ENCODE peak calls at places on chromosomes 16 and 17, in four cellular contexts. One of them, this sample, is unnamed. For H3K4me1, the result is how much of the 10 kb centered on the place peaks cover.

GRCh38 chr16:56609463-56609921 is 1.1 kb downstream of the MT2A start:
- DNase-seq in mammary epithelial cell: peak
- DNase-seq in CD4-positive, CD25-positive, alpha-beta regulatory T cell: peak
- DNase-seq in neural progenitor cell: peak
- DNase-seq in this sample: peak

GRCh38 chr17:62900096-62900495 is 65.9 kb upstream of the TANC2 start:
- DNase-seq in mammary epithelial cell: no peak
- DNase-seq in CD4-positive, CD25-positive, alpha-beta regulatory T cell: no peak
- DNase-seq in neural progenitor cell: no peak
- DNase-seq in this sample: no peak

GRCh38 chr17:82552580-82552979 is 33.0 kb downstream of the FOXK2 start:
- DNase-seq in mammary epithelial cell: no peak
- DNase-seq in CD4-positive, CD25-positive, alpha-beta regulatory T cell: no peak
- DNase-seq in neural progenitor cell: no peak
- DNase-seq in this sample: no peak

GRCh38 chr17:72976971-72977767 is 115.3 kb downstream of the SLC39A11 start:
- DNase-seq in mammary epithelial cell: peak
- DNase-seq in CD4-positive, CD25-positive, alpha-beta regulatory T cell: no peak
- DNase-seq in neural progenitor cell: no peak
- DNase-seq in this sample: peak

GRCh38 chr16:67528870-67529638 is 425 bp downstream of the RIPOR1 start:
- DNase-seq in mammary epithelial cell: peak
- DNase-seq in CD4-positive, CD25-positive, alpha-beta regulatory T cell: no peak
- DNase-seq in neural progenitor cell: peak
- DNase-seq in this sample: peak

GRCh38 chr16:14249291-14250032 is 178.3 kb downstream of the MRTFB start:
- DNase-seq in mammary epithelial cell: peak
- DNase-seq in CD4-positive, CD25-positive, alpha-beta regulatory T cell: peak
- DNase-seq in neural progenitor cell: peak
- DNase-seq in this sample: peak

GRCh38 chr17:39547713-39548478 is 59.8 kb downstream of the NEUROD2 start:
- DNase-seq in mammary epithelial cell: peak
- DNase-seq in CD4-positive, CD25-positive, alpha-beta regulatory T cell: peak
- DNase-seq in neural progenitor cell: peak
- DNase-seq in this sample: peak

GRCh38 chr16:83031524-83031923 is 404.8 kb downstream of the CDH13 start:
- DNase-seq in mammary epithelial cell: no peak
- DNase-seq in CD4-positive, CD25-positive, alpha-beta regulatory T cell: no peak
- DNase-seq in neural progenitor cell: no peak
- DNase-seq in this sample: no peak

GRCh38 chr17:45016823-45017222 is 34.6 kb downstream of the DCAKD start:
- DNase-seq in mammary epithelial cell: peak
- DNase-seq in CD4-positive, CD25-positive, alpha-beta regulatory T cell: no peak
- DNase-seq in neural progenitor cell: peak
- DNase-seq in this sample: no peak

GRCh38 chr17:59155439-59156177 is at the start of gene PRR11:
- DNase-seq in mammary epithelial cell: peak
- DNase-seq in CD4-positive, CD25-positive, alpha-beta regulatory T cell: peak
- DNase-seq in neural progenitor cell: peak
- DNase-seq in this sample: peak

GRCh38 chr17:61635913-61636432 is 45.0 kb upstream of the NACA2 start:
- DNase-seq in mammary epithelial cell: peak
- DNase-seq in CD4-positive, CD25-positive, alpha-beta regulatory T cell: peak
- DNase-seq in neural progenitor cell: peak
- DNase-seq in this sample: peak

GRCh38 chr17:49575524-49576120 is at the start of gene NXPH3:
- DNase-seq in mammary epithelial cell: peak
- DNase-seq in CD4-positive, CD25-positive, alpha-beta regulatory T cell: peak
- DNase-seq in neural progenitor cell: peak
- DNase-seq in this sample: peak

GRCh38 chr17:43966276-43966675 is 12.5 kb upstream of the PYY start:
- DNase-seq in mammary epithelial cell: peak
- DNase-seq in CD4-positive, CD25-positive, alpha-beta regulatory T cell: no peak
- DNase-seq in neural progenitor cell: no peak
- DNase-seq in this sample: no peak

GRCh38 chr16:22316411-22316811 is 19.2 kb downstream of the POLR3E start:
- DNase-seq in mammary epithelial cell: no peak
- DNase-seq in CD4-positive, CD25-positive, alpha-beta regulatory T cell: no peak
- DNase-seq in neural progenitor cell: no peak
- DNase-seq in this sample: no peak

GRCh38 chr17:49146620-49147306 is 14.2 kb downstream of the B4GALNT2 start:
- DNase-seq in mammary epithelial cell: peak
- DNase-seq in CD4-positive, CD25-positive, alpha-beta regulatory T cell: no peak
- DNase-seq in neural progenitor cell: no peak
- DNase-seq in this sample: peak

GRCh38 chr17:48335858-48336500 is 94.0 kb downstream of the SKAP1 start:
- DNase-seq in mammary epithelial cell: peak
- DNase-seq in CD4-positive, CD25-positive, alpha-beta regulatory T cell: peak
- DNase-seq in neural progenitor cell: peak
- DNase-seq in this sample: peak

GRCh38 chr17:57545836-57546305 is 199.2 kb downstream of the CCDC182 start:
- DNase-seq in mammary epithelial cell: no peak
- DNase-seq in CD4-positive, CD25-positive, alpha-beta regulatory T cell: no peak
- DNase-seq in neural progenitor cell: no peak
- DNase-seq in this sample: no peak

GRCh38 chr16:537415-538335 is 10.2 kb downstream of the CAPN15 start:
- DNase-seq in mammary epithelial cell: no peak
- DNase-seq in CD4-positive, CD25-positive, alpha-beta regulatory T cell: no peak
- DNase-seq in neural progenitor cell: no peak
- DNase-seq in this sample: no peak

GRCh38 chr17:29621751-29622194 is 939 bp downstream of the CORO6 start:
- DNase-seq in mammary epithelial cell: no peak
- DNase-seq in CD4-positive, CD25-positive, alpha-beta regulatory T cell: no peak
- DNase-seq in neural progenitor cell: no peak
- DNase-seq in this sample: no peak

GRCh38 chr17:13568746-13569739 is 32.7 kb downstream of the HS3ST3A1 start:
- DNase-seq in mammary epithelial cell: no peak
- DNase-seq in CD4-positive, CD25-positive, alpha-beta regulatory T cell: no peak
- DNase-seq in neural progenitor cell: no peak
- DNase-seq in this sample: no peak

GRCh38 chr16:55418586-55418985 is 60.4 kb upstream of the MMP2 start:
- DNase-seq in mammary epithelial cell: no peak
- DNase-seq in CD4-positive, CD25-positive, alpha-beta regulatory T cell: no peak
- DNase-seq in neural progenitor cell: peak
- DNase-seq in this sample: peak

GRCh38 chr17:17021194-17021863 is 20.9 kb upstream of the MPRIP start:
- DNase-seq in mammary epithelial cell: no peak
- DNase-seq in CD4-positive, CD25-positive, alpha-beta regulatory T cell: no peak
- DNase-seq in neural progenitor cell: peak
- DNase-seq in this sample: peak

GRCh38 chr17:34254651-34255380 is at the start of gene CCL2:
- DNase-seq in mammary epithelial cell: no peak
- DNase-seq in CD4-positive, CD25-positive, alpha-beta regulatory T cell: no peak
- DNase-seq in neural progenitor cell: peak
- DNase-seq in this sample: peak

DNA sequence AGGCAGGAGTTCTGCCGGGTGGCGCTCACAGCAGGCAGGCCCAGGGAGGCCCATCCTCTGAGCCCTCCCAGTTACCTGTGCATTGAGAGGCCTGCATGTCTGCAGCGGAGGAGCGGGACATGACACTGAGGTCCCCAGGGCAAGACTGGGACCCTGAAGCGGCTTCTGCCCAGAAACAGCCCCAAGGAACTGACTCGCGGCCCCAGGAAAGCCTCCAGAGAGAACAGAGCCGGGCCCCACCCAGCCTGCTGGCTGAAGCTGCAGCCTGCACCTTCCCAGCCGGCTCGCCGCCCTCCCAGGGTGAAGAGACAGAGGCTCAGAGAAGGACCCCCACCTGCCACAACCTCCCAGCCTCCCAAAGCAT is 16.5 kb downstream of the ZNF423 start:
- DNase-seq in mammary epithelial cell: no peak
- DNase-seq in CD4-positive, CD25-positive, alpha-beta regulatory T cell: no peak
- DNase-seq in neural progenitor cell: no peak
- DNase-seq in this sample: no peak
- H3K4me3 ChIP-seq in mammary epithelial cell: no peak
- H3K4me3 ChIP-seq in CD4-positive, CD25-positive, alpha-beta regulatory T cell: no peak
- H3K4me3 ChIP-seq in neural progenitor cell: peak
- H3K4me3 ChIP-seq in this sample: no peak

GRCh38 chr16:23842137-23842600 is 6.4 kb downstream of the PRKCB start:
- DNase-seq in mammary epithelial cell: no peak
- DNase-seq in CD4-positive, CD25-positive, alpha-beta regulatory T cell: no peak
- DNase-seq in neural progenitor cell: no peak
- DNase-seq in this sample: no peak

GRCh38 chr16:23838485-23839142 is 2.8 kb downstream of the PRKCB start:
- DNase-seq in mammary epithelial cell: no peak
- DNase-seq in CD4-positive, CD25-positive, alpha-beta regulatory T cell: no peak
- DNase-seq in neural progenitor cell: no peak
- DNase-seq in this sample: no peak

GRCh38 chr16:23843143-23843542 is 7.4 kb downstream of the PRKCB start:
- DNase-seq in mammary epithelial cell: no peak
- DNase-seq in CD4-positive, CD25-positive, alpha-beta regulatory T cell: no peak
- DNase-seq in neural progenitor cell: no peak
- DNase-seq in this sample: no peak

GRCh38 chr16:23837553-23838308 is 1.9 kb downstream of the PRKCB start:
- DNase-seq in mammary epithelial cell: no peak
- DNase-seq in CD4-positive, CD25-positive, alpha-beta regulatory T cell: no peak
- DNase-seq in neural progenitor cell: peak
- DNase-seq in this sample: no peak

GRCh38 chr16:23840310-23840709 is 4.5 kb downstream of the PRKCB start:
- DNase-seq in mammary epithelial cell: no peak
- DNase-seq in CD4-positive, CD25-positive, alpha-beta regulatory T cell: no peak
- DNase-seq in neural progenitor cell: no peak
- DNase-seq in this sample: no peak
- H3K4me1 ChIP-seq in mammary epithelial cell: under half
- H3K4me1 ChIP-seq in CD4-positive, CD25-positive, alpha-beta regulatory T cell: half or more
- H3K4me1 ChIP-seq in neural progenitor cell: under half
- H3K4me1 ChIP-seq in this sample: under half

GRCh38 chr17:76497979-76498885 is 3.0 kb downstream of the RHBDF2 start:
- DNase-seq in mammary epithelial cell: peak
- DNase-seq in CD4-positive, CD25-positive, alpha-beta regulatory T cell: no peak
- DNase-seq in neural progenitor cell: peak
- DNase-seq in this sample: peak

GRCh38 chr17:76500745-76501017 is 542 bp downstream of the RHBDF2 start:
- DNase-seq in mammary epithelial cell: no peak
- DNase-seq in CD4-positive, CD25-positive, alpha-beta regulatory T cell: no peak
- DNase-seq in neural progenitor cell: no peak
- DNase-seq in this sample: no peak

GRCh38 chr17:76497699-76497978 is 3.6 kb downstream of the RHBDF2 start:
- DNase-seq in mammary epithelial cell: no peak
- DNase-seq in CD4-positive, CD25-positive, alpha-beta regulatory T cell: no peak
- DNase-seq in neural progenitor cell: no peak
- DNase-seq in this sample: no peak

GRCh38 chr17:76500074-76500744 is 1.0 kb downstream of the RHBDF2 start:
- DNase-seq in mammary epithelial cell: peak
- DNase-seq in CD4-positive, CD25-positive, alpha-beta regulatory T cell: no peak
- DNase-seq in neural progenitor cell: peak
- DNase-seq in this sample: no peak

DNA sequence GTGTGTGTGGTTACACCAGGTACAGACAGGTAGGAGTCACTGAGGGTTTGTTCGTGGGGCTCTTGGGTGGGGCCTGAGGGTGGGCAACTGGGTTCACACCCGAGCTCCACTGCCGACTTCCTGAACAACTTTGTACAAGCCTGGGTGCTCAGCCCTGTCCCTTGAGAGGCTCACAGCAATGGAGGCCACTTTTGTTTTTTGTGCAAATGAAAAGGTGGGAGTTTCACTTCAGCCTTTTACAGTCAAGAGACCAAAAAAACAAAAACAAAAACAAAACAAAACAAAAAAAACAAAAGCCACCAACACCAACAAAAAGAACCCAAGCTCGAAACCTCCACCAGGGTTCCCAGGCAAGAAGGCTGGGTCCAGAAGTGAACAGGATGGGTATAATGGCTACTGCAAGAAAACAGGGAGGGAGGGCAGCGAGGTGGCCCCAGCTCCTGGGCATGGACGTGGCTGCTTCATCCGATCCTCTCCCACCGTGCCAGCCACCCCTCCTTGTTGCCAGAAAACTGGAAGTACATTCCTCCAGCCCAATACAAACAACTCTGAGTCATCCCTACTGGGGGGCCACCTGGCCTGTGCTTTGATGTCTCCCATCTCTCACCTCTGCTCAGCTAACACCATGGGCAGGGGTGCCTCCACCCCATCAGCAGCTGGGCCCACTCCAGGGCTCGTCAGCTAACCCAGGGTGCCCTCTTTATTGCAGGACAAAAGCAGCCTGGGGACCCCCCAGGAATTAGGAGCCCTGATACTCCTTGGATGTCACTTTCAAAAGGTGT is 2.1 kb downstream of the RHBDF2 start:
- DNase-seq in mammary epithelial cell: peak
- DNase-seq in CD4-positive, CD25-positive, alpha-beta regulatory T cell: no peak
- DNase-seq in neural progenitor cell: no peak
- DNase-seq in this sample: no peak
- H3K4me3 ChIP-seq in mammary epithelial cell: no peak
- H3K4me3 ChIP-seq in CD4-positive, CD25-positive, alpha-beta regulatory T cell: no peak
- H3K4me3 ChIP-seq in neural progenitor cell: no peak
- H3K4me3 ChIP-seq in this sample: no peak

DNA sequence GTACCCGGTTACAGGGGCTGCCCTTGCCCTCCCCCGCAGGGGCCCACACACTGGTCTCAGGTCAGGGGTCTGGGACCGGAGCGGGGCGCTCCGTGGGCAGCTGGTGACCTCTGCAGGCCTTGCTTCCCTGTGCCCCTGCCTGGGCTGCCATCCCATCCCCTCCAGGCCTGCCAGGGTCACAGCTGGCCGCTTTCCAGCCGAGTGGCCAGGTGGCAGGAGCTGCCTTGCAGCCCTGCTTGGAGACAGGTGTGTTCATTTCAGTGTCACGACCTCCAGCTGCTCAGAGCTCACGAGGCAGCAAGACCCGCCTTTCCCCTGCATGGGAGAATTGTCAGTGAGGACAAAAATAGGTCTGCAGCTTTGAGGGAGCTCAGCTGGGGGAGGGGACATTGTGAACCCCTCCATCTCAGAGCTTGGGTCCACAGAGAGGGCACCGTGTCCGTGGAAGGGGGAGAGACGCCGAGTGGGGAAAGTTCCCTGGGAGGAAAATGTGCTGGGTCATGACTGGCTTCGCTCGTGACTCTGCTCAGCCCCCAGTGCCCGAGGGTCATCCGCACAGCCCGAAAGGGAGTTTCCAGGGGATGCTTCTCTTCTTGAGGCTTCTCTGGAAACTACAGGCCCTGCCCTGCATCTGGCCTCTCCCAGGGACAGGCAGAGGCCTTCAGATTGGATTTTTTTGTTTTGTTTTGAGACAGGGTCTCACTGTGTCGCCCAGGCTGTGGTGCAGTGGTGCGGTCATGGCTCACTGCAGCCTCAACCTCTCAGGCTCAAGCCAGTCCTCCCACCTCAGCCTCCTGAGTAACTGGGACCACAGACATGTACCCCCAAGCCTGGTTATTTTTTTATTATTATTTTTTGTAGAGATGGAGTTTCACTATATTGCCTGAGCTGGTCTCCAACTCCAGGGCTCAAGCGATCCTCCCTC is 10.0 kb upstream of the GSE1 start:
- DNase-seq in mammary epithelial cell: no peak
- DNase-seq in CD4-positive, CD25-positive, alpha-beta regulatory T cell: no peak
- DNase-seq in neural progenitor cell: no peak
- DNase-seq in this sample: no peak
- H3K4me1 ChIP-seq in mammary epithelial cell: under half
- H3K4me1 ChIP-seq in CD4-positive, CD25-positive, alpha-beta regulatory T cell: under half
- H3K4me1 ChIP-seq in neural progenitor cell: half or more
- H3K4me1 ChIP-seq in this sample: under half

This sample was measured in adipocyte.